ENCODE peak calls at places on chromosome 10, in eight cellular contexts. J is activated CD4-positive, alpha-beta T cell treated with anti-CD3 and anti-CD28 coated beads, Interleukin-2, amount 50 U/mL, for 1 hour; S is fibroblast of the aortic adventitia; O is psoas muscle; F is T-helper 2 cell; D is HTR-8/SVneo; I is KG1; E is HS-5. R is an unnamed sample.

GRCh38 chr10:103703941-103704919 is 151.1 kb downstream of the SH3PXD2A start:
- DNase-seq in I (no peak), E (no peak), O (no peak), F (no peak), S (no peak), D (no peak), J (no peak), R (no peak)

GRCh38 chr10:71266147-71266917 is 52.7 kb upstream of the SLC29A3 start:
- DNase-seq in O (peak), D (no peak), J (no peak), I (no peak), S (peak), E (no peak), F (no peak), R (no peak)

GRCh38 chr10:34716958-34717357 is 98.1 kb downstream of the PARD3 start:
- DNase-seq in S (no peak), F (no peak), E (no peak), I (peak), D (no peak), J (no peak), O (no peak), R (no peak)

GRCh38 chr10:42932735-42933453 is 144.0 kb upstream of the RET start:
- DNase-seq in D (no peak), E (no peak), J (peak), I (no peak), O (no peak), S (no peak), F (no peak), R (no peak)

GRCh38 chr10:96493254-96493653 is 20.5 kb downstream of the TLL2 start:
- DNase-seq in D (no peak), O (no peak), F (no peak), I (no peak), J (no peak), S (no peak), E (no peak), R (no peak)

GRCh38 chr10:12587408-12587807 is 238.1 kb downstream of the CAMK1D start:
- DNase-seq in O (no peak), J (no peak), D (no peak), I (no peak), S (no peak), F (no peak), E (no peak), R (no peak)

GRCh38 chr10:124983321-124983720 is 41.4 kb downstream of the ZRANB1 start:
- DNase-seq in J (no peak), F (no peak), O (no peak), S (no peak), E (no peak), I (no peak), D (no peak), R (no peak)

GRCh38 chr10:44398747-44399477 is 14.0 kb upstream of the CXCL12 start:
- DNase-seq in J (no peak), O (no peak), D (no peak), E (no peak), F (no peak), I (no peak), S (no peak), R (no peak)

GRCh38 chr10:71799785-71800453 is 26.6 kb upstream of the VSIR start:
- DNase-seq in F (no peak), S (no peak), J (no peak), E (no peak), D (no peak), O (no peak), I (no peak), R (no peak)

GRCh38 chr10:132203256-132204077 is 16.7 kb downstream of the DPYSL4 start:
- DNase-seq in E (no peak), D (no peak), I (no peak), J (no peak), S (no peak), O (peak), F (no peak), R (no peak)

R was measured in activated B cell treated with CpG ODN at 0.5 μM for 24 hours.